ENCODE peak calls at places on chromosomes 12 and 14, in eight cellular contexts. S is naive thymus-derived CD4-positive, alpha-beta T cell; B is spleen; H is mesendoderm; X is right cardiac atrium; K is transverse colon; Z is esophagus squamous epithelium; O is aorta. M is an unnamed sample.

GRCh38 chr14:74566174-74567125 is 45.6 kb downstream of the LTBP2 start:
- DNase-seq in X (peak), K (no peak), O (peak), B (peak), S (no peak), H (no peak), Z (no peak), M (no peak)

GRCh38 chr14:52950410-52950897 is 396 bp downstream of the FERMT2 start:
- DNase-seq in H (peak), Z (no peak), B (peak), K (peak), X (peak), O (peak), S (peak), M (peak)

GRCh38 chr14:43706901-43707300 is 800.2 kb downstream of the FSCB start:
- DNase-seq in B (no peak), S (no peak), X (no peak), O (no peak), Z (no peak), H (no peak), K (no peak), M (no peak)

GRCh38 chr14:90454041-90455000 is 57.5 kb downstream of the CALM1 start:
- DNase-seq in B (no peak), O (peak), K (peak), X (peak), S (no peak), Z (no peak), H (peak), M (peak)

GRCh38 chr14:34365309-34365915 is 96.6 kb downstream of the SPTSSA start:
- DNase-seq in Z (no peak), X (no peak), S (no peak), O (no peak), B (no peak), K (no peak), H (no peak), M (no peak)

GRCh38 chr12:71763682-71764379 is 9.2 kb downstream of the RAB21 start:
- DNase-seq in X (no peak), B (no peak), Z (no peak), O (no peak), H (no peak), K (no peak), S (no peak), M (no peak)

GRCh38 chr12:88035907-88036289 is 6.7 kb upstream of the C12orf50 start:
- DNase-seq in S (no peak), O (no peak), H (no peak), X (no peak), B (no peak), K (peak), Z (no peak), M (no peak)

GRCh38 chr14:35992816-35993511 is 166.8 kb downstream of the BRMS1L start:
- DNase-seq in K (no peak), B (no peak), H (no peak), Z (no peak), O (no peak), X (no peak), S (no peak), M (no peak)

GRCh38 chr12:111363578-111363977 is 5.3 kb downstream of the PHETA1 start:
- DNase-seq in X (no peak), O (no peak), S (no peak), K (no peak), B (no peak), Z (no peak), H (peak), M (no peak)

GRCh38 chr14:95662376-95663186 is 23.6 kb upstream of the TCL1B start:
- DNase-seq in S (no peak), X (no peak), Z (no peak), B (no peak), K (no peak), O (no peak), H (peak), M (no peak)

GRCh38 chr12:79761341-79761740 is 70.6 kb upstream of the PAWR start:
- DNase-seq in B (no peak), Z (no peak), S (no peak), H (no peak), X (no peak), O (no peak), K (no peak), M (no peak)

GRCh38 chr12:53044052-53044581 is 5.7 kb upstream of the TNS2 start:
- DNase-seq in S (no peak), O (peak), B (no peak), X (peak), Z (no peak), K (no peak), H (peak), M (no peak)

GRCh38 chr12:120352117-120352516 is 16.8 kb downstream of the MSI1 start:
- DNase-seq in X (no peak), Z (no peak), S (no peak), H (no peak), K (no peak), O (no peak), B (no peak), M (no peak)

GRCh38 chr12:25829192-25829591 is 129.3 kb upstream of the RASSF8 start:
- DNase-seq in X (peak), B (no peak), K (peak), H (no peak), Z (no peak), S (no peak), O (no peak), M (no peak)

GRCh38 chr12:77120156-77120555 is 54.8 kb upstream of the E2F7 start:
- DNase-seq in H (no peak), X (no peak), B (no peak), Z (no peak), S (no peak), O (no peak), K (no peak), M (no peak)

GRCh38 chr12:131024721-131025120 is 71.0 kb downstream of the ADGRD1 start:
- DNase-seq in B (no peak), S (no peak), K (no peak), H (no peak), O (no peak), X (peak), Z (no peak), M (no peak)

GRCh38 chr12:22083167-22083566 is 37.1 kb downstream of the CMAS start:
- DNase-seq in X (no peak), O (no peak), Z (no peak), S (no peak), K (no peak), H (no peak), B (no peak), M (no peak)

GRCh38 chr12:47188576-47189441 is 109.0 kb upstream of the AMIGO2 start:
- DNase-seq in Z (no peak), O (no peak), H (no peak), S (no peak), X (no peak), K (no peak), B (no peak), M (no peak)

GRCh38 chr12:9079082-9079481 is 36.6 kb downstream of the A2M start:
- DNase-seq in K (no peak), X (no peak), O (no peak), Z (no peak), S (no peak), B (no peak), H (no peak), M (no peak)

GRCh38 chr14:99476864-99477263 is 3.8 kb downstream of the SETD3 start:
- DNase-seq in Z (no peak), K (no peak), O (no peak), X (no peak), B (no peak), H (no peak), S (no peak), M (no peak)

GRCh38 chr14:74048291-74048690 is 29.1 kb downstream of the BBOF1 start:
- DNase-seq in K (no peak), X (no peak), H (peak), B (no peak), S (no peak), Z (no peak), O (no peak), M (no peak)

GRCh38 chr14:59600211-59600945 is 23.8 kb upstream of the CCDC175 start:
- DNase-seq in X (no peak), O (no peak), H (no peak), S (no peak), Z (no peak), B (no peak), K (no peak), M (no peak)

GRCh38 chr14:22994762-22995275 is 12.5 kb upstream of the AJUBA start:
- DNase-seq in Z (no peak), K (no peak), O (no peak), X (no peak), H (peak), S (no peak), B (no peak), M (peak)

GRCh38 chr12:57864811-57865751 is 18.6 kb upstream of the CTDSP2 start:
- DNase-seq in B (peak), K (peak), S (peak), H (peak), X (peak), O (peak), Z (no peak), M (peak)

GRCh38 chr12:55017421-55017820 is 2.4 kb upstream of the NEUROD4 start:
- DNase-seq in Z (no peak), O (no peak), B (no peak), S (no peak), H (no peak), K (no peak), X (no peak), M (no peak)

GRCh38 chr12:49040364-49040855 is 20.2 kb downstream of the KMT2D start:
- DNase-seq in S (no peak), X (peak), Z (no peak), O (peak), H (no peak), B (no peak), K (no peak), M (no peak)

GRCh38 chr12:40310201-40310600 is 85.4 kb downstream of the LRRK2 start:
- DNase-seq in B (no peak), Z (no peak), X (no peak), O (no peak), H (no peak), S (no peak), K (no peak), M (no peak)
- H3K27ac ChIP-seq in B (no peak), Z (no peak), X (no peak), O (no peak), H (no peak), S (no peak), K (no peak), M (no peak)

GRCh38 chr12:51395283-51396230 is 4.4 kb upstream of the GALNT6 start:
- DNase-seq in B (no peak), K (no peak), Z (no peak), O (no peak), X (no peak), S (peak), H (peak), M (no peak)
- H3K27ac ChIP-seq in B (peak), K (no peak), Z (peak), O (no peak), X (no peak), S (peak), H (no peak), M (no peak)

GRCh38 chr14:64191756-64192155 is 102.4 kb downstream of the ESR2 start:
- DNase-seq in H (peak), S (no peak), K (no peak), B (no peak), X (no peak), Z (no peak), O (no peak), M (no peak)
- H3K27ac ChIP-seq in H (no peak), S (no peak), K (no peak), B (peak), X (no peak), Z (no peak), O (no peak), M (no peak)

GRCh38 chr14:25233613-25234012 is 183.7 kb upstream of the STXBP6 start:
- DNase-seq in Z (no peak), X (no peak), K (no peak), H (no peak), B (no peak), S (no peak), O (no peak), M (no peak)

GRCh38 chr14:25226214-25226613 is 176.3 kb upstream of the STXBP6 start:
- DNase-seq in S (no peak), B (no peak), Z (no peak), O (no peak), H (no peak), K (no peak), X (no peak), M (no peak)

DNA sequence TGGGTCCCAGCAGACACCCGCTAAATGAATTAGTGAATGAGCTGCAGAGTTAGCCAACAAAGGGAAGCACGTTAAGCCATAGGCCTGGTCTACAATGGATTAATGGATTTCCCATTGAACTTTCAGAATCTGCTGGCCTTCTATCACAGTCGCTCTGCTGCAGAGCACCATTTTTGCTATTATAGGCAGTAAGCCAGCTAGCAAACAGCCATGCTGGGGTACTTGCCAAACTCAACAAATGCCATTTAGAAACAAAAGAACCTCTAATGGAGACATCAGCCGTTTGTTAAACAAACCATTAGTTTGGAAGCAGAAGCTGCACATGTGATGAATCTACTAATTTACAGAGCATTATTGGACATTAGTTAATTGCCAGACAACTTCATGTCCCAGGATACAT is 181.1 kb upstream of the STXBP6 start:
- DNase-seq in S (no peak), O (no peak), Z (no peak), H (no peak), K (no peak), X (no peak), B (no peak), M (no peak)
- H3K27ac ChIP-seq in S (no peak), O (no peak), Z (no peak), H (no peak), K (no peak), X (no peak), B (no peak), M (no peak)

DNA sequence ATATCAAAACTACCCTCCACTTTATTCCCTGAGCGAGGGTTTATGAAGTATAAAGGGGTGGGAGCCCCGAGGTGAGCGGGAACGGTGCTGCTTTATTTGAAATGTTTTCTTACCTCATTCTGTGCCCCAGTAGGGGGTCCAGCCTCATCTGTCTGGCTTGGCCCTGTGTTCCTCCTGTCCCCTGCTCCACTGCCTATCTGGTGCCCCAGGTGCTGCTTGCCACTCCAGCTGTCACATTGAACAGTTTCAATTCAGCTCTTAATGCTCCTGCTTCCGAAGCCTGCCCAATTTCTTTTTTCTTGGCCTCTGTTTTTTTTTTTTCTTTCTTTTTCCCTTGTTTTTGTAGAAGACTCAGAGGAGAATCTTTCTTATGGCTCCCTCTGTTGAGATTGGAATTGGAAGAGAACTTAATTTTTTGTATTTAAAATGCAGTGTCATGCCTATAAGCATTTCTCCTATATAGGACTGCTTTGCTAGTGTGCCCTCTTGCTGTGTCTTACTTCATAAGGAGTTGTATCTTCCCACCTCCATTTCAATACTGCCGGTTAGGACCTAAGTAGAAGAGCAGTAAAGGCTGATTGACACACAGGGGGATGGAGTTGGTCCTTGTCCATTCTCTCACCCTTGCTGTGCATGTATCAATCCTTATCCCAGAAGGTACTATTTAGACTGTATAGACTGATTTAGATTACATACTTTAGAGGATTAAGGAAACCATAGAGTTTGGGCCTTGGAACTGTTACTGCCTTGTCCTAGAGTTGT is 2.3 kb downstream of the ATXN7L3B start:
- DNase-seq in X (no peak), K (no peak), O (no peak), B (no peak), S (no peak), Z (no peak), H (peak), M (no peak)
- H3K27ac ChIP-seq in X (no peak), K (peak), O (no peak), B (no peak), S (peak), Z (no peak), H (no peak), M (no peak)